ENCODE peak calls at places on chromosomes 5 and 9, in four cellular contexts. J, E, K and Q are unnamed samples. For H3K4me1, the result is how much of the 10 kb centered on the place peaks cover.

GRCh38 chr5:36646507-36647023 is 40.2 kb downstream of the SLC1A3 start:
- DNase-seq in J (no peak), E (no peak), K (no peak), Q (peak)

GRCh38 chr5:32108167-32108566 is 66.0 kb downstream of the GOLPH3 start:
- DNase-seq in J (no peak), K (no peak), E (no peak), Q (no peak)

GRCh38 chr5:119336262-119336661 is 19.6 kb upstream of the TNFAIP8 start:
- DNase-seq in K (no peak), J (no peak), E (no peak), Q (no peak)

GRCh38 chr9:115004535-115004934 is 74.1 kb upstream of the TNFSF8 start:
- DNase-seq in K (no peak), E (no peak), J (no peak), Q (no peak)

GRCh38 chr5:35926389-35927051 is 11.9 kb downstream of the CAPSL start:
- DNase-seq in K (peak), E (no peak), J (peak), Q (peak)

GRCh38 chr5:126692971-126693370 is 84.0 kb upstream of the LMNB1 start:
- DNase-seq in E (no peak), J (no peak), K (no peak), Q (no peak)

GRCh38 chr5:96008987-96009647 is 47.5 kb upstream of the ELL2 start:
- DNase-seq in J (no peak), K (no peak), E (no peak), Q (no peak)

GRCh38 chr9:97889941-97890557 is 32.3 kb downstream of the TRMO start:
- DNase-seq in K (peak), J (no peak), E (no peak), Q (no peak)

GRCh38 chr5:7015586-7016256 is 302.5 kb downstream of the TENT4A start:
- DNase-seq in E (no peak), J (no peak), K (no peak), Q (no peak)

GRCh38 chr5:153880094-153880493 is 158.6 kb downstream of the FAM114A2 start:
- DNase-seq in J (no peak), E (no peak), K (no peak), Q (no peak)

GRCh38 chr5:95760291-95761191 is 29.4 kb downstream of the RHOBTB3 start:
- DNase-seq in E (no peak), K (peak), J (no peak), Q (no peak)

GRCh38 chr5:111494350-111494999 is 17.9 kb downstream of the STARD4 start:
- DNase-seq in E (no peak), J (no peak), K (no peak), Q (no peak)

GRCh38 chr9:104780796-104781395 is 17.0 kb downstream of the NIPSNAP3B start:
- DNase-seq in E (no peak), K (peak), J (no peak), Q (peak)

GRCh38 chr9:14768561-14769234 is 46.2 kb upstream of the CER1 start:
- DNase-seq in E (no peak), K (peak), J (no peak), Q (no peak)

GRCh38 chr9:137851516-137852217 is 25.9 kb upstream of the CACNA1B start:
- DNase-seq in E (no peak), J (no peak), K (no peak), Q (no peak)

GRCh38 chr5:149707097-149707496 is 23.0 kb upstream of the PPARGC1B start:
- DNase-seq in E (no peak), K (no peak), J (no peak), Q (no peak)

GRCh38 chr9:96219615-96220257 is 82.2 kb downstream of the HSD17B3 start:
- DNase-seq in J (peak), E (peak), K (peak), Q (peak)

GRCh38 chr5:69484891-69485290 is 7.7 kb upstream of the OCLN start:
- DNase-seq in K (peak), E (no peak), J (no peak), Q (no peak)

GRCh38 chr9:32551491-32552049 is 557 bp upstream of the SMIM27 start:
- DNase-seq in J (no peak), E (peak), K (no peak), Q (no peak)

GRCh38 chr9:1055156-1055555 is 5.0 kb downstream of the DMRT2 start:
- DNase-seq in K (no peak), E (no peak), J (no peak), Q (no peak)

GRCh38 chr5:146588331-146588730 is 72.3 kb upstream of the GPR151 start:
- DNase-seq in E (no peak), J (no peak), K (no peak), Q (no peak)

GRCh38 chr5:66915531-66915930 is 281.1 kb downstream of the CD180 start:
- DNase-seq in K (no peak), J (no peak), E (no peak), Q (no peak)

GRCh38 chr5:132474131-132474723 is 16.3 kb downstream of the IRF1 start:
- DNase-seq in J (no peak), E (no peak), K (no peak), Q (peak)

GRCh38 chr5:112628219-112628618 is 109.5 kb upstream of the APC start:
- DNase-seq in K (no peak), E (no peak), J (no peak), Q (no peak)

GRCh38 chr5:180251141-180251540 is 40.7 kb downstream of the MAPK9 start:
- DNase-seq in E (no peak), K (no peak), J (no peak), Q (no peak)

GRCh38 chr5:42461507-42461906 is 38.3 kb downstream of the GHR start:
- DNase-seq in E (no peak), J (no peak), K (no peak), Q (no peak)

GRCh38 chr5:17255471-17256016 is 38.1 kb downstream of the BASP1 start:
- DNase-seq in K (peak), E (no peak), J (no peak), Q (no peak)

GRCh38 chr5:17256839-17257238 is 39.4 kb downstream of the BASP1 start:
- DNase-seq in E (no peak), K (no peak), J (no peak), Q (no peak)

GRCh38 chr5:17258429-17258828 is 41.0 kb downstream of the BASP1 start:
- DNase-seq in K (no peak), E (no peak), J (no peak), Q (no peak)

GRCh38 chr5:17257705-17258273 is 40.4 kb downstream of the BASP1 start:
- DNase-seq in K (peak), J (no peak), E (no peak), Q (no peak)

GRCh38 chr5:17256171-17256570 is 38.7 kb downstream of the BASP1 start:
- DNase-seq in K (no peak), J (no peak), E (no peak), Q (no peak)
- H3K4me1 ChIP-seq in K (under half), J (under half), E (under half), Q (under half)

DNA sequence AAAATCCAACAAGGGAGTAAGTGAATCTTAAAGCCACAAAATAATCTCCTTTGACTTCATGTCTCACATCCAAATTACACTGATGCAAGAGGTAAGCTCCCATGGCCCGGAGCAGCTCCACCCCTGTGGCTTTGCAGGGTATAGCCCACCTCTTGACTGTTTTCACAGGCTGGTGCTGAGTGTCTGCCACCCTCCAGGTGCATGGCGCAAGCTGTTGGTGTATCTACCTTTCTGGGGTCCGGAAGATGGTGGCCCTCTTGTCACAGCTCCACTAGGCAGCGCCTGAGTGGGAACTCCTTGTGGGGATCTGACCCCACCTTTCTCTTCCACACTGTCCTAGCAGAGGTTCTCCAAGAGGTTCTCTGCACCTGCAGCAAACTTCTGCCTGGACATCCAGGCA is 1051.1 kb upstream of the CDH6 start:
- DNase-seq in K (no peak), J (no peak), E (no peak), Q (no peak)
- H3K4me3 ChIP-seq in K (no peak), J (no peak), E (no peak), Q (no peak)

GRCh38 chr5:113807384-113808053 is 294.0 kb downstream of the YTHDC2 start:
- DNase-seq in K (peak), E (peak), J (no peak), Q (no peak)
- TF ChIP-seq CTCF in K (no peak), E (no peak), J (no peak), Q (no peak)

GRCh38 chr5:107474361-107474723 is 196.4 kb downstream of the EFNA5 start:
- DNase-seq in J (no peak), K (no peak), E (no peak), Q (no peak)
- H3K4me1 ChIP-seq in J (under half), K (under half), E (under half), Q (under half)

GRCh38 chr9:135907006-135907434 is 326 bp downstream of the CAMSAP1 start:
- DNase-seq in E (peak), K (peak), J (no peak), Q (no peak)
- H3K4me3 ChIP-seq in E (peak), K (peak), J (peak), Q (peak)

GRCh38 chr5:131393498-131393968 is 129.7 kb downstream of the CDC42SE2 start:
- DNase-seq in J (no peak), E (no peak), K (peak), Q (no peak)

GRCh38 chr5:131394128-131394527 is 130.3 kb downstream of the CDC42SE2 start:
- DNase-seq in J (no peak), E (no peak), K (peak), Q (no peak)

GRCh38 chr5:131400585-131400984 is 136.7 kb downstream of the CDC42SE2 start:
- DNase-seq in J (no peak), K (no peak), E (no peak), Q (no peak)

GRCh38 chr5:131396015-131396414 is 132.2 kb downstream of the CDC42SE2 start:
- DNase-seq in J (no peak), K (no peak), E (no peak), Q (no peak)

GRCh38 chr5:131396882-131397281 is 133.0 kb downstream of the CDC42SE2 start:
- DNase-seq in K (no peak), E (no peak), J (no peak), Q (no peak)
- TF ChIP-seq CTCF in K (no peak), E (no peak), J (no peak), Q (no peak)

DNA sequence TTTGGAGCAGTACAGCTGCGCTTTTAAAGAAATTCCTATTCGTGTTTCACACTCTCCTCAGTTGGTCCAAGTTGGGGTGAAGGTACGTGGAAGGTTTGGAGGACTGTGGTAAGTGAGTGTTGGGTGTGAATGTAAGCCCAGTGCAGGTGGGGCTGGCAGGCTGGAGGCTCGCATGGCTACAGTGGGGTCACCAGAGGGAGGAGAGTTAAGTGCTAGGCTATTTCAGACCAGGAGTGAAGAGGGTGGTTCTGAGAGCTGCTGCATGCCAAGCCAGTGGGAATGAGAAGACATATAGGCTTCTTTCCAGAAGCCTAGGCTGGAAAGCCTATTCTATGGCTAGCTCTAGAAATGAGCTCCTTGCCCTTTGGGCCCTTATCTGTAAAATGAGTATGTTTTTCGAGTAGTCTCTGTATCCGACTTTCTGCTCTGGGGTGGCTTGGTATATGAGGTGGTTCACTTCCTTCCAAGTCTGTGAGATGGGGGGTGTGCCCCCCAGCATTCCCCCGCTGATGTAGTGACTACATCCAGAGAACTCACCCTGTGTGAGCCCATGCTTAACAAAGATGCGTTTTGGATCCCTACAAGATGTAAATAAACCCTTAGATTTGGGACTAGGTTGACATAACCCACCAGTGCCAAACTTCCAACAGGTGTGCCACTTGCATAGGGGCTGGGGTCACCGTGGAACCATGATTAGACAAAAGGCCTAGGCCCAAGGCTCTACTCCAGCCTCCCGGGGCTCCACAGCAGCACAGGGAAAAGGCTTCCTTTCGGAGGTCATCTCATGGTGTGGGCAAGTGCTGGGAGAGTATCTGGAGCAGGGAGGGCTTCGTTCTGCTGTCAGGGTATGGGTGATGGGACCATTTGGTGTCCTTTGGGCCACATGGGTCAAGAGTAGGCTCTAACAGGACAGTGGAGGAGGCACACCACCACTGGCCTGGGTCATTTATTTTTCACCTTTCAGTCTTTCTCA is 2.6 kb downstream of the TCF7 start:
- DNase-seq in K (no peak), E (no peak), J (no peak), Q (no peak)
- H3K4me1 ChIP-seq in K (under half), E (under half), J (under half), Q (under half)

DNA sequence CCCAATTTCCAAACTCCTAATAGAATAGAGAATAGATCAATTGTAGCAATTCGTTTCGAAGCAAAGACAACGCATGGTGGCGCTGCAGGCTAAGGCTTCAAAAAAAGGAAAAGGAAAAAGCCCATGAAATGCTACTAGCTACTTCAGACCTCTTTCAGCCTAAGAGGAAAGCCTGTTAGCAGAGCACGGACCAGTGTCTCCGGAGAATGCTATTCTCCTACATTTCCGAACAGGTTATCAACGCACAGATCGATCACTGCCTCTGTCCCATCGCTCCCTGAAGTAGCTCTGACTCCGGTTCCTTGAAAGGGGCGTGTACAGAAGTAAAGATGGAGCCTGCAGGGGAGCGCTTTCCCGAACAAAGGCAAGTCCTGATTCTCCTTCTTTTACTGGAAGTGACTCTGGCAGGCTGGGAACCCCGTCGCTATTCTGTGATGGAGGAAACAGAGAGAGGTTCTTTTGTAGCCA is at the start of gene PCDHB15:
- DNase-seq in E (no peak), J (peak), K (peak), Q (no peak)
- H3K4me3 ChIP-seq in E (peak), J (peak), K (peak), Q (no peak)

GRCh38 chr5:157858527-157859226 is at the start of gene CLINT1:
- DNase-seq in J (peak), K (peak), E (peak), Q (peak)

GRCh38 chr5:157859227-157859575 is 256 bp upstream of the CLINT1 start:
- DNase-seq in K (no peak), J (no peak), E (no peak), Q (no peak)

GRCh38 chr5:157860898-157861894 is 2.3 kb upstream of the CLINT1 start:
- DNase-seq in K (no peak), J (no peak), E (no peak), Q (peak)

GRCh38 chr5:157855404-157855994 is 3.4 kb downstream of the CLINT1 start:
- DNase-seq in E (peak), K (peak), J (peak), Q (peak)

DNA sequence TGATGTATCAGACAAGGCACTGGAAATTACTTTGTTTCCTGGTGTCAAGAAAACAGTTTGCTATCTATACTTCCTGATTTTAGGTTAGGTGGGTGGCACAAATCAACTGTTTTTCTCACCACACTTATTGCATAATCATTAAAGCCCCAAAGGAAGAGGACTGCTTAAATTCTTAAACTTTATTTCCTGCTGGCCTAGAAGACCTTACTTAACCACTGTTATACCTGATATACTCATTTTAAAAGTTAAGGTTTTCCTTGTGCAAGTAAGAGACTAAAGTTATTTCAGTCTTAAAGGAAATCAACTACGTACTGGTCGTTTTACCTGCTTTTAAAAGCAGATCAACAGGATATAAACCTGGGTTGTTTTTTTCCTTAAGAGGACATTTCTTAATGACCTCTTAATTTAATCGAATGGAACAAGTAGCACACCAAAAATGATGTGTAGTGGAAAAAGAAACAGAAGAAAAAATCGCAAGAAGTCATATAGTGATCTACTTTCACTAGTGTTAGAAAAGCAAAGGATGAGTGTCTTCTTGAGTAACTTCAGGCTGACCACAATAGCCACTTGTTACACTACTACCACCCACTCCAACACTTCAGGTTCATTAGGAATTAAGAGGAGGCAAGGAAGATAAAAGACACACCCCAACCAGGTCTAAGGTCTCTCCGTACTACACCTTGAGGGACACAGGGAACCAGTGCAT is 971 bp downstream of the CLINT1 start:
- DNase-seq in J (no peak), E (no peak), K (peak), Q (no peak)
- TF ChIP-seq CTCF in J (no peak), E (no peak), K (no peak), Q (no peak)